ENCODE peak calls at places on chromosomes 11 and 22, in nine cellular contexts. T, Z, V, K, Y, L, W, U and F are unnamed samples.

GRCh38 chr11:117972589-117973445 is 13.4 kb upstream of the IL10RA start:
- DNase-seq in K (no peak), W (no peak), Z (no peak), V (no peak), Y (no peak), L (no peak), T (no peak), U (no peak), F (no peak)

GRCh38 chr11:117670443-117670842 is 126.6 kb downstream of the DSCAML1 start:
- DNase-seq in Y (no peak), W (no peak), T (no peak), U (no peak), L (no peak), V (no peak), K (no peak), Z (no peak), F (no peak)

GRCh38 chr11:492416-493226 is 14.4 kb downstream of the RNH1 start:
- DNase-seq in T (no peak), V (no peak), W (peak), Y (no peak), L (no peak), K (no peak), Z (no peak), U (no peak), F (no peak)

GRCh38 chr11:109867784-109868183 is 225.4 kb upstream of the ZC3H12C start:
- DNase-seq in T (no peak), Y (no peak), U (no peak), K (no peak), L (no peak), W (no peak), Z (no peak), V (no peak), F (no peak)

GRCh38 chr22:30182365-30182764 is 64.2 kb downstream of the LIF start:
- DNase-seq in Y (no peak), W (no peak), U (no peak), V (no peak), Z (no peak), T (no peak), L (no peak), K (no peak), F (peak)

GRCh38 chr11:105786766-105787165 is 176.9 kb downstream of the GRIA4 start:
- DNase-seq in Z (no peak), L (no peak), Y (no peak), W (no peak), U (no peak), V (no peak), K (no peak), T (no peak), F (no peak)

GRCh38 chr11:62694455-62695167 is 5.3 kb upstream of the LRRN4CL start:
- DNase-seq in L (peak), Y (peak), U (peak), V (peak), T (peak), Z (peak), W (peak), K (peak), F (peak)

GRCh38 chr22:45934659-45935341 is 42.2 kb downstream of the WNT7B start:
- DNase-seq in Z (peak), V (no peak), Y (peak), U (no peak), T (no peak), L (no peak), K (no peak), W (no peak), F (no peak)

GRCh38 chr11:73961321-73961720 is 10.5 kb downstream of the DNAJB13 start:
- DNase-seq in Y (no peak), U (no peak), K (no peak), L (no peak), V (no peak), Z (no peak), T (no peak), W (no peak), F (no peak)

GRCh38 chr11:114216804-114217195 is 79.4 kb upstream of the NNMT start:
- DNase-seq in Z (no peak), L (no peak), U (no peak), V (no peak), T (no peak), K (no peak), W (no peak), Y (no peak), F (no peak)

GRCh38 chr11:122115520-122116343 is at the start of gene BLID:
- DNase-seq in V (peak), W (no peak), Z (peak), L (no peak), Y (no peak), T (no peak), K (peak), U (peak), F (peak)

GRCh38 chr11:8688414-8689362 is 6.1 kb downstream of the RPL27A start:
- DNase-seq in Z (peak), K (peak), W (peak), T (peak), Y (peak), L (peak), U (peak), V (peak), F (peak)

GRCh38 chr22:37279469-37279868 is 2.8 kb upstream of the CYTH4 start:
- DNase-seq in K (no peak), T (no peak), L (no peak), Y (no peak), Z (no peak), W (no peak), U (no peak), V (no peak), F (no peak)

GRCh38 chr22:19971276-19972124 is 29.9 kb upstream of the TXNRD2 start:
- DNase-seq in W (no peak), T (no peak), L (no peak), V (no peak), U (no peak), K (no peak), Y (no peak), Z (no peak), F (no peak)

GRCh38 chr11:12469451-12469850 is 92.1 kb downstream of the PARVA start:
- DNase-seq in Z (no peak), V (no peak), U (peak), T (no peak), Y (no peak), L (peak), K (no peak), W (no peak), F (no peak)

GRCh38 chr11:2512431-2513407 is 67.9 kb downstream of the KCNQ1 start:
- DNase-seq in L (peak), Z (peak), T (no peak), V (peak), Y (no peak), W (peak), K (peak), U (no peak), F (no peak)

GRCh38 chr22:24090581-24090980 is 79.5 kb downstream of the CABIN1 start:
- DNase-seq in K (no peak), U (no peak), W (no peak), T (no peak), V (no peak), Z (no peak), Y (no peak), L (no peak), F (peak)

GRCh38 chr11:44880511-44880910 is 70.2 kb downstream of the TP53I11 start:
- DNase-seq in U (no peak), K (no peak), Z (no peak), V (no peak), Y (no peak), L (no peak), W (no peak), T (no peak), F (no peak)

GRCh38 chr11:43282607-43283440 is 29.0 kb upstream of the API5 start:
- DNase-seq in Y (peak), K (peak), W (no peak), U (peak), L (no peak), V (no peak), Z (peak), T (no peak), F (peak)

GRCh38 chr11:57425565-57426438 is 1.1 kb downstream of the SLC43A3 start:
- DNase-seq in W (peak), U (peak), V (peak), K (peak), Y (no peak), Z (peak), T (peak), L (peak), F (peak)

GRCh38 chr22:47158457-47158856 is 396.0 kb downstream of the TBC1D22A start:
- DNase-seq in U (no peak), V (no peak), K (no peak), Z (no peak), Y (no peak), W (no peak), L (no peak), T (no peak), F (no peak)

GRCh38 chr11:10456519-10456918 is 1.5 kb downstream of the AMPD3 start:
- DNase-seq in K (no peak), W (no peak), V (no peak), U (no peak), Y (no peak), L (no peak), Z (no peak), T (no peak), F (peak)

GRCh38 chr22:50209893-50210292 is 9.1 kb downstream of the SELENOO start:
- DNase-seq in Y (no peak), W (peak), T (no peak), Z (peak), L (peak), V (peak), K (peak), U (peak), F (peak)

GRCh38 chr11:40306938-40307548 is 1152.4 kb downstream of the LRRC4C start:
- DNase-seq in Z (no peak), L (no peak), T (no peak), K (no peak), U (no peak), Y (no peak), W (no peak), V (no peak), F (peak)

GRCh38 chr11:15883349-15883961 is 472.9 kb downstream of the SOX6 start:
- DNase-seq in U (no peak), K (no peak), Y (no peak), T (no peak), L (no peak), V (no peak), W (no peak), Z (no peak), F (no peak)

GRCh38 chr11:9757809-9758675 is 94.2 kb downstream of the SWAP70 start:
- DNase-seq in T (peak), V (peak), U (peak), L (peak), Y (peak), W (peak), Z (peak), K (peak), F (peak)

GRCh38 chr11:118202599-118203422 is 22.0 kb downstream of the JAML start:
- DNase-seq in Z (no peak), T (no peak), K (peak), W (no peak), V (no peak), L (no peak), U (no peak), Y (no peak), F (no peak)

GRCh38 chr11:2207212-2207611 is 35.6 kb upstream of the TH start:
- DNase-seq in K (no peak), V (peak), L (peak), Y (no peak), Z (peak), T (peak), W (peak), U (no peak), F (no peak)

GRCh38 chr11:17604201-17604912 is 57.3 kb downstream of the OTOG start:
- DNase-seq in V (no peak), W (peak), U (no peak), L (no peak), Y (no peak), T (peak), Z (no peak), K (no peak), F (no peak)

GRCh38 chr11:96486890-96487633 is 97.2 kb downstream of the JRKL start:
- DNase-seq in Z (peak), V (no peak), L (no peak), Y (no peak), W (no peak), U (no peak), T (no peak), K (peak), F (no peak)
- TF ChIP-seq POLR2A in Z (no peak), V (no peak), L (no peak), Y (no peak), W (no peak), U (no peak), T (no peak), K (no peak), F (no peak)

GRCh38 chr11:27362032-27362431 is 983 bp downstream of the CCDC34 start:
- DNase-seq in W (no peak), T (no peak), L (no peak), Z (no peak), K (no peak), V (no peak), Y (no peak), U (no peak), F (no peak)

GRCh38 chr11:27363576-27364115 is 631 bp upstream of the CCDC34 start:
- DNase-seq in W (no peak), Z (no peak), U (no peak), L (no peak), Y (no peak), T (no peak), K (no peak), V (no peak), F (no peak)

GRCh38 chr11:27358306-27358705 is 4.7 kb downstream of the CCDC34 start:
- DNase-seq in Z (no peak), Y (no peak), V (no peak), T (no peak), W (no peak), K (no peak), L (no peak), U (no peak), F (no peak)

GRCh38 chr11:27367881-27368280 is 4.9 kb upstream of the CCDC34 start:
- DNase-seq in K (no peak), U (no peak), W (no peak), V (no peak), L (no peak), Y (no peak), Z (no peak), T (no peak), F (peak)

GRCh38 chr11:27362749-27363575 is at the start of gene CCDC34:
- DNase-seq in U (peak), Y (peak), V (peak), T (peak), L (peak), Z (peak), K (peak), W (peak), F (peak)
- TF ChIP-seq POLR2A in U (no peak), Y (peak), V (no peak), T (no peak), L (peak), Z (peak), K (peak), W (no peak), F (peak)

DNA sequence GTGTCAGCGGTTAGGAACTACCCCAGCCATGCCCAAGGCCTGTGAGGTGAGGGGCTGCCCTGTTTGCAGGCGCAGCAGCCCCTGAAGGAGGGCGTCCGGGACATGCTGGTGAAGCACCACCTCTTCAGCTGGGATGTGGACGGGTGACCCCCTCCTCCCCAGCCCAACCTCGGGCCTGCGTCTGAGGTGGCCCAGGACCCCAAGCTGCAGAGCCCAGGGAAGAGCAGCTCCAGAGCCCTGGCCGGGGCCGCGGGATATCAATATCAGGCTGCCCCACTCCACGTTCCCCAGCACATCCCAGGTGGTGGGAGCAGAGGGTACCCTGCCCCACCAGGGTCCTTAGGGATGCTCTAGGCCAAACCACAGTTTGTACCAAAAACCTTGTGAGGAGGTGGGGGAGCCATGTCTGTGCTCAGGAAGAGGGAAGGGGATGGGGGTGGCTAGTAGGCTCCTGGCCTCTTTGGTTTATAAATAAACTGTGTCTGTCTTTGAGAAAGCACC is 39.3 kb downstream of the SGSM3 start:
- DNase-seq in T (no peak), V (no peak), K (no peak), Y (no peak), Z (no peak), W (no peak), U (no peak), L (no peak), F (no peak)
- TF ChIP-seq POLR2A in T (no peak), V (no peak), K (no peak), Y (no peak), Z (no peak), W (no peak), U (no peak), L (no peak), F (no peak)

DNA sequence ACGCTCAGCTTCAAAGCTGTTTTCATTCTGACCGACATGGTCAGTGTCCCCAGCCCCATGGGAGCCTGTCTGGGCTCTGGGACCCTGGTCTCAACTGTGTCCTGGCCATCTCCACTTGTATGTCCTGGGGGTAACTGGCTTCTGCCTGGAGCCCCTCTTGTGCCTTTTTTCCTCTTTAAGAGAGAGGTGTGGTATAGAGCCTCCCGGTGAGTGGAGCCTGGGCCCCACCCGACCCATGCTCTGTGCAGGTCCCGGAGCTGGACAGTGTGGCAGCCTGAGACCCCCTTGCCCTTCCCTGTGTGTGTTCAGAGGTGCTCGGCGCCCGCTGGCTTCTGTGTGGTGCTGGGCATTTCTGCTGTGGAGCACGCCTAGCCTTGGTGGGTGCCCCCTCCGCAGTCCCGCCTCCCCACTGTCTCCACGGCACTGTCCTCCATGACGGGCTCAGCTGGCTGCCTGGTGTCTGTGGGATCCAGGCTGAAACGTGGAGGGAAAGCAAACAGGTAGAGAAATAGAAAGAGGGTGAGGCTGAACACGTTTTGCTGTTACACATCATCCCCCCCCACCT is 74.9 kb downstream of the PARVB start:
- DNase-seq in T (no peak), L (no peak), Z (no peak), V (no peak), W (peak), U (no peak), Y (no peak), K (no peak), F (no peak)
- TF ChIP-seq POLR2A in T (no peak), L (no peak), Z (no peak), V (no peak), W (no peak), U (no peak), Y (no peak), K (no peak), F (no peak)

GRCh38 chr22:35452810-35453743 is 53.1 kb downstream of the MCM5 start:
- DNase-seq in W (no peak), K (no peak), L (no peak), U (no peak), V (no peak), Y (no peak), T (no peak), Z (no peak), F (no peak)
- TF ChIP-seq POLR2A in W (no peak), K (peak), L (no peak), U (no peak), V (no peak), Y (no peak), T (no peak), Z (no peak), F (no peak)